ENCODE peak calls at places on chromosomes 2 and 18, in seven cellular contexts. L is HepG2, Q is transverse colon, P is spleen, N is GM12891, X is breast epithelium, V is suprapubic skin. G is an unnamed sample.

GRCh38 chr2:26243643-26244478 is 571 bp downstream of the HADHA start:
- DNase-seq in V (no peak), P (no peak), X (no peak), N (peak), Q (peak), L (no peak), G (no peak)

GRCh38 chr2:17309741-17310339 is 208.4 kb downstream of the RAD51AP2 start:
- DNase-seq in V (no peak), P (no peak), N (no peak), L (peak), X (no peak), Q (peak), G (no peak)

GRCh38 chr2:229768235-229768634 is 53.9 kb upstream of the DNER start:
- DNase-seq in N (no peak), V (no peak), L (no peak), P (no peak), X (no peak), Q (no peak), G (no peak)

GRCh38 chr18:2406544-2406943 is 164.8 kb downstream of the METTL4 start:
- DNase-seq in Q (no peak), X (no peak), V (no peak), L (no peak), P (no peak), N (no peak), G (no peak)

GRCh38 chr2:119521437-119521825 is 2.9 kb downstream of the SCTR start:
- DNase-seq in N (no peak), V (no peak), L (no peak), P (no peak), Q (no peak), X (no peak), G (no peak)

GRCh38 chr2:112173646-112174319 is 35.6 kb downstream of the FBLN7 start:
- DNase-seq in V (no peak), X (no peak), P (no peak), Q (no peak), L (peak), N (no peak), G (no peak)

GRCh38 chr2:949894-950626 is 589 bp upstream of the SNTG2 start:
- DNase-seq in X (no peak), V (no peak), N (no peak), L (no peak), Q (no peak), P (peak), G (no peak)

GRCh38 chr2:99297990-99298389 is 3.0 kb downstream of the LYG1 start:
- DNase-seq in X (no peak), P (no peak), V (no peak), L (no peak), Q (no peak), N (no peak), G (no peak)

GRCh38 chr18:49238433-49239042 is 221.9 kb downstream of the DYM start:
- DNase-seq in Q (no peak), X (no peak), N (no peak), L (peak), V (no peak), P (no peak), G (no peak)

GRCh38 chr2:158460632-158461297 is 4.0 kb downstream of the PKP4 start:
- DNase-seq in X (no peak), P (no peak), N (no peak), V (no peak), Q (no peak), L (peak), G (no peak)

GRCh38 chr18:12376034-12376717 is 851 bp downstream of the AFG3L2 start:
- DNase-seq in Q (peak), X (no peak), V (peak), P (peak), L (peak), N (no peak), G (no peak)

GRCh38 chr18:79405781-79406575 is 10.2 kb downstream of the NFATC1 start:
- DNase-seq in N (peak), X (no peak), V (peak), Q (peak), P (peak), L (no peak), G (no peak)

GRCh38 chr18:59823611-59824195 is 76.1 kb upstream of the PMAIP1 start:
- DNase-seq in Q (peak), P (no peak), V (peak), L (peak), N (no peak), X (peak), G (peak)

GRCh38 chr2:61177727-61178549 is 15.9 kb downstream of the C2orf74 start:
- DNase-seq in X (no peak), P (peak), N (peak), L (peak), V (peak), Q (peak), G (peak)

GRCh38 chr18:34514238-34514637 is 195.9 kb upstream of the DTNA start:
- DNase-seq in N (no peak), P (no peak), L (no peak), Q (no peak), V (no peak), X (no peak), G (no peak)

GRCh38 chr18:830315-830901 is 18.4 kb upstream of the YES1 start:
- DNase-seq in L (no peak), N (no peak), V (no peak), X (no peak), P (no peak), Q (no peak), G (no peak)
- TF ChIP-seq POLR2A in L (no peak), N (no peak), V (no peak), X (no peak), P (no peak), Q (no peak), G (no peak)

GRCh38 chr2:42493885-42494433 is at the start of gene KCNG3:
- DNase-seq in Q (peak), L (peak), X (no peak), P (peak), V (peak), N (peak), G (peak)
- TF ChIP-seq POLR2A in Q (peak), L (peak), X (no peak), P (no peak), V (no peak), N (no peak), G (peak)

DNA sequence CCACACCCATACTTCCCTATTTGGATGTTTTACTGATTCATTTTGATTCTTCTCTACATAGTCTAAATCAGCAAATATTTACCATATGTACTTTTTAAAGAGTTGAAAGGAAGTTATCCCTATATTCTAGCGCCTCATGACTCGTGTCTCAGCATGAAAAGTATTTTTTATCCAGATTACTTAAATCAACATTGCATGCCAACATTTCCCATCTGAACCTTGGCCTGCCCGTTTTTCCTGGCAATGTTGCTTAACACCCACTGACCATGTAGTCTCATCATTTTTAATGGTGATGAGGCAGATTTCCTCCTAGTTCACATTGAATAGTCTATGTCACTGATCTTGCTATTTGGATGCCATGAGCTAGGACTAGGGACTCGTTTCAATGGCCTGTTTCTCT is 13.2 kb upstream of the SCYGR5 start:
- DNase-seq in X (no peak), V (no peak), Q (no peak), P (no peak), N (no peak), L (peak), G (no peak)
- TF ChIP-seq POLR2A in X (no peak), V (no peak), Q (no peak), P (no peak), N (no peak), L (no peak), G (no peak)

GRCh38 chr2:134433934-134434333 is 180.1 kb downstream of the MGAT5 start:
- DNase-seq in X (no peak), P (no peak), Q (no peak), L (no peak), V (no peak), N (no peak), G (no peak)
- TF ChIP-seq POLR2A in X (no peak), P (no peak), Q (no peak), L (no peak), V (no peak), N (no peak), G (no peak)

DNA sequence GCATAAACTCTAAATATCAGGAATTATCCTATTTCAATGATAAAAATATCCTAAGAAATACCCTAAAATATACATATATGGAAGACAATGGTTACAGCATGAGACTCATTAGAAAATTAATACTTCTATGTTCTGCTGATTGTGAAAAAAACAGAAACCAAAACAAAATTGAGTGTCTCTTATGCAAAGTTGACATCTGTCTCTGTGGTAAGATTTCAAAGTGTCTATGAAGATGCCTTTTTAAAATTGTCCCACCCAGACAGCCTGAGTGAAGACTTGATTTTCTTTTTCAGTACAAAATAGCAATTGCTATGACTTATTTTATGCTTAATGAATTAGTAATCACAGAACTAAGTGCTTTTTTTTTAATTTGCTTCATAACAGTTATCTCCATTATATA is 1368.4 kb upstream of the LRRTM1 start:
- DNase-seq in L (no peak), Q (no peak), X (no peak), P (no peak), N (no peak), V (no peak), G (no peak)
- TF ChIP-seq POLR2A in L (no peak), Q (no peak), X (no peak), P (no peak), N (no peak), V (no peak), G (no peak)

DNA sequence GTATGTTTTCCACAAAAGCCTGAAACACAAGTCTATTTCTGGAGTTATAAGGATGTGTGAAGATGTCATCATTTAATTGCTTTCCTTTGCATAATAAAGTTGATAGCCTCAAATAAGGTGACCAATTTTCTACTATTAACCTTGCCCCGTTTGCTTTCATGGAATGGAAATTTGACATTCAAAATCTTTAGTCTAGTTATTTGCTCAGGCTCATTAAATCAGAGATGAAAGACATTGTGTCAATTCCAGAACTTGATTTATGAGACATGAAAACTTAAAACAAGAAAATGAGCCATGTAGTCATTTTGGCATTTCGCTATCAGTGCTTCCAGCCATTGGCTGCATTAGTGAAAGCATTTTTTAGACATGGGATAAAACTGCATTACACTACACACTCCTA is 91.5 kb upstream of the ZSWIM2 start:
- DNase-seq in X (no peak), N (no peak), V (no peak), Q (no peak), P (no peak), L (no peak), G (no peak)
- TF ChIP-seq POLR2A in X (no peak), N (no peak), V (no peak), Q (no peak), P (no peak), L (no peak), G (no peak)

G was measured in uterus.